ENCODE peak calls at places on chromosome 14, in five cellular contexts. One of them, this sample, is unnamed.

GRCh38 chr14:66046591-66046990 is 439.6 kb upstream of the CCDC196 start:
- DNase-seq in mesenchymal stem cell: no peak
- DNase-seq in neuronal stem cell: no peak
- DNase-seq in H1: no peak
- DNase-seq in trophoblast cell: no peak
- DNase-seq in this sample: no peak

GRCh38 chr14:53180272-53181221 is 27.4 kb upstream of the DDHD1 start:
- DNase-seq in mesenchymal stem cell: peak
- DNase-seq in neuronal stem cell: peak
- DNase-seq in H1: peak
- DNase-seq in trophoblast cell: no peak
- DNase-seq in this sample: peak

GRCh38 chr14:54798465-54799124 is 104.0 kb downstream of the GCH1 start:
- DNase-seq in mesenchymal stem cell: no peak
- DNase-seq in neuronal stem cell: no peak
- DNase-seq in H1: no peak
- DNase-seq in trophoblast cell: no peak
- DNase-seq in this sample: no peak

GRCh38 chr14:50955373-50956043 is 11.2 kb upstream of the PYGL start:
- DNase-seq in mesenchymal stem cell: peak
- DNase-seq in neuronal stem cell: no peak
- DNase-seq in H1: no peak
- DNase-seq in trophoblast cell: peak
- DNase-seq in this sample: peak

GRCh38 chr14:67444395-67444794 is 32.4 kb upstream of the PLEK2 start:
- DNase-seq in mesenchymal stem cell: no peak
- DNase-seq in neuronal stem cell: no peak
- DNase-seq in H1: no peak
- DNase-seq in trophoblast cell: no peak
- DNase-seq in this sample: no peak

GRCh38 chr14:57512221-57512620 is 18.6 kb upstream of the CCDC198 start:
- DNase-seq in mesenchymal stem cell: no peak
- DNase-seq in neuronal stem cell: no peak
- DNase-seq in H1: no peak
- DNase-seq in trophoblast cell: no peak
- DNase-seq in this sample: no peak

GRCh38 chr14:59771577-59771976 is 99.0 kb downstream of the RTN1 start:
- DNase-seq in mesenchymal stem cell: peak
- DNase-seq in neuronal stem cell: no peak
- DNase-seq in H1: no peak
- DNase-seq in trophoblast cell: peak
- DNase-seq in this sample: no peak

GRCh38 chr14:58697266-58697926 is 59.6 kb downstream of the DACT1 start:
- DNase-seq in mesenchymal stem cell: no peak
- DNase-seq in neuronal stem cell: no peak
- DNase-seq in H1: no peak
- DNase-seq in trophoblast cell: no peak
- DNase-seq in this sample: no peak

GRCh38 chr14:23569443-23570151 is 2.0 kb upstream of the AP1G2 start:
- DNase-seq in mesenchymal stem cell: no peak
- DNase-seq in neuronal stem cell: no peak
- DNase-seq in H1: no peak
- DNase-seq in trophoblast cell: no peak
- DNase-seq in this sample: peak

GRCh38 chr14:39015360-39015961 is 87.6 kb downstream of the SEC23A start:
- DNase-seq in mesenchymal stem cell: peak
- DNase-seq in neuronal stem cell: no peak
- DNase-seq in H1: no peak
- DNase-seq in trophoblast cell: no peak
- DNase-seq in this sample: no peak

GRCh38 chr14:95253039-95253620 is 66.6 kb downstream of the CLMN start:
- DNase-seq in mesenchymal stem cell: no peak
- DNase-seq in neuronal stem cell: no peak
- DNase-seq in H1: no peak
- DNase-seq in trophoblast cell: no peak
- DNase-seq in this sample: no peak

GRCh38 chr14:99274346-99275221 is 2.6 kb upstream of the BCL11B start:
- DNase-seq in mesenchymal stem cell: peak
- DNase-seq in neuronal stem cell: peak
- DNase-seq in H1: peak
- DNase-seq in trophoblast cell: no peak
- DNase-seq in this sample: peak

GRCh38 chr14:92959761-92960680 is 37.1 kb downstream of the CHGA start:
- DNase-seq in mesenchymal stem cell: no peak
- DNase-seq in neuronal stem cell: no peak
- DNase-seq in H1: no peak
- DNase-seq in trophoblast cell: no peak
- DNase-seq in this sample: no peak

GRCh38 chr14:64178814-64179213 is 115.4 kb downstream of the ESR2 start:
- DNase-seq in mesenchymal stem cell: no peak
- DNase-seq in neuronal stem cell: no peak
- DNase-seq in H1: no peak
- DNase-seq in trophoblast cell: no peak
- DNase-seq in this sample: no peak

GRCh38 chr14:100644383-100644782 is 57.2 kb upstream of the BEGAIN start:
- DNase-seq in mesenchymal stem cell: no peak
- DNase-seq in neuronal stem cell: no peak
- DNase-seq in H1: no peak
- DNase-seq in trophoblast cell: no peak
- DNase-seq in this sample: no peak

GRCh38 chr14:34227834-34228662 is 234.0 kb downstream of the SPTSSA start:
- DNase-seq in mesenchymal stem cell: peak
- DNase-seq in neuronal stem cell: peak
- DNase-seq in H1: peak
- DNase-seq in trophoblast cell: peak
- DNase-seq in this sample: peak

DNA sequence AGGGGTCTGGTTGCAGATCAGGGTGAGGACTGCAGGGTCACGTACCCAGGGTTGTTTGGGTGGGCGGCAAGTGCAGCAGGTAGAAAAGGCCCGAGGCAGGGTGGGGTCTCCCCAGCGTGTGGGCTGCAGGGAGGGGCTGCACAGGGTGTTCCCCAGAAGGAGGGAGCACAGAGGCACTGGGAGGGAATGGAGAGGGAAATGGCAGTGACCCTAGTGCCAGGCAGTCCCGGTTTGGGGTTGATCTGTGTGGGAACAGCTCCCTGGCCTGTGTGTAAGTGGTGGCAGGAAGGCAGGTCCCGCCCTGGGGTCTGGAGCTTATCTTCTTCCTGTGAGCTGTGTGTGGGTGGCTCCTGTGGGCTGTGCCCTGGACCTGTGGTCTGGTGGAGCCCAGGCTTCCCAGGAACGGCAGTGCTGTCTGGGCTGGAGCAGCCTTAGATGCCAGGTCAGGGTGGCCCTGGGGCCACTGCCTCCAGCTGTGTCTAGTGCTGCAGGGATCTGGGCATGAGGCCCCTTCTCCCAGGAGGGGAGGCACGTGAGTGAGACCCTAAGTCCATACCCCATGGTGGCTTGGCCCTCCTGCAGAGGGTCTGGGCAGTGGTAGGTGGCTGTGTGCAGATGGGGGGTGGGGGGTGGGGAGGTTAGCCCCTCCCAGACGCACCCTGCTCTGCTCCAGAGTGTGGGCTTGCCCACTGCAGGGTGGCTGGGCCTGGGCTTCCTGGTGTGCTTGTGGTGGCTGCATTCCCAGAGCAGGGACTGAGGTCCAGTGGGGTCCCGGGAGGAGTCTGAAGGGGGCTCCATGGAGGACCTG is 363.5 kb downstream of the TMEM121 start:
- DNase-seq in mesenchymal stem cell: no peak
- DNase-seq in neuronal stem cell: no peak
- DNase-seq in H1: no peak
- DNase-seq in trophoblast cell: no peak
- DNase-seq in this sample: no peak
- H2BK12ac ChIP-seq in mesenchymal stem cell: no peak
- H2BK12ac ChIP-seq in neuronal stem cell: no peak
- H2BK12ac ChIP-seq in H1: no peak
- H2BK12ac ChIP-seq in trophoblast cell: no peak
- H2BK12ac ChIP-seq in this sample: no peak

GRCh38 chr14:94163806-94164205 is 10.3 kb upstream of the PPP4R4 start:
- DNase-seq in mesenchymal stem cell: no peak
- DNase-seq in neuronal stem cell: no peak
- DNase-seq in H1: no peak
- DNase-seq in trophoblast cell: no peak
- DNase-seq in this sample: no peak
- H2BK12ac ChIP-seq in mesenchymal stem cell: no peak
- H2BK12ac ChIP-seq in neuronal stem cell: no peak
- H2BK12ac ChIP-seq in H1: no peak
- H2BK12ac ChIP-seq in trophoblast cell: no peak
- H2BK12ac ChIP-seq in this sample: no peak

GRCh38 chr14:104596927-104597351 is 7.6 kb downstream of the TMEM179 start:
- DNase-seq in mesenchymal stem cell: no peak
- DNase-seq in neuronal stem cell: no peak
- DNase-seq in H1: no peak
- DNase-seq in trophoblast cell: no peak
- DNase-seq in this sample: no peak

GRCh38 chr14:104598461-104599273 is 5.9 kb downstream of the TMEM179 start:
- DNase-seq in mesenchymal stem cell: no peak
- DNase-seq in neuronal stem cell: no peak
- DNase-seq in H1: no peak
- DNase-seq in trophoblast cell: no peak
- DNase-seq in this sample: no peak

GRCh38 chr14:104599446-104599845 is 5.1 kb downstream of the TMEM179 start:
- DNase-seq in mesenchymal stem cell: no peak
- DNase-seq in neuronal stem cell: no peak
- DNase-seq in H1: no peak
- DNase-seq in trophoblast cell: no peak
- DNase-seq in this sample: no peak

GRCh38 chr14:104597576-104597975 is 7.0 kb downstream of the TMEM179 start:
- DNase-seq in mesenchymal stem cell: no peak
- DNase-seq in neuronal stem cell: no peak
- DNase-seq in H1: no peak
- DNase-seq in trophoblast cell: no peak
- DNase-seq in this sample: no peak

DNA sequence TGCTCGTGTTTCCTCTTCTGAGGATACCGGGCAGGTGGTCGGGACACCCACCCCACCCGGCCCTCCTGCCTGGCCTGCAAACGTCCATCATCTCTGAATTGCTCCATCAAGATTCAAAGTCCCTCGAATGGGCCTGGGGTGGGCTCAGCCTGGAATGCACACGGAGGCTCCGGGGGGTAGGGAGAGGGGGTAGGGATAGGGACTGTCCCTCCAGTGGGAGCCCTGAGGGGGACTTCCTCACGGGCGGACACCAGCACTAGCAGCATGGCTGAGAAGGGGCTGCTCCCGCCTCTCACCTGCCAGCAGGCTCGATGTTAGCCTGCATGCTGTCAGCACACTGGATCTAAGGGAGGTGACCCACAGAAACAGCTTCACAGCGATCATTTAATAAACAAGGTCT is 6.5 kb downstream of the TMEM179 start:
- DNase-seq in mesenchymal stem cell: no peak
- DNase-seq in neuronal stem cell: no peak
- DNase-seq in H1: no peak
- DNase-seq in trophoblast cell: no peak
- DNase-seq in this sample: no peak
- H2BK12ac ChIP-seq in mesenchymal stem cell: no peak
- H2BK12ac ChIP-seq in neuronal stem cell: no peak
- H2BK12ac ChIP-seq in H1: no peak
- H2BK12ac ChIP-seq in trophoblast cell: no peak
- H2BK12ac ChIP-seq in this sample: no peak

GRCh38 chr14:71411766-71412165 is 504.5 kb downstream of the PCNX1 start:
- DNase-seq in mesenchymal stem cell: no peak
- DNase-seq in neuronal stem cell: no peak
- DNase-seq in H1: no peak
- DNase-seq in trophoblast cell: no peak
- DNase-seq in this sample: no peak

GRCh38 chr14:71411280-71411595 is 504.0 kb downstream of the PCNX1 start:
- DNase-seq in mesenchymal stem cell: no peak
- DNase-seq in neuronal stem cell: no peak
- DNase-seq in H1: no peak
- DNase-seq in trophoblast cell: no peak
- DNase-seq in this sample: no peak

GRCh38 chr14:71416392-71416791 is 509.1 kb downstream of the PCNX1 start:
- DNase-seq in mesenchymal stem cell: no peak
- DNase-seq in neuronal stem cell: no peak
- DNase-seq in H1: no peak
- DNase-seq in trophoblast cell: no peak
- DNase-seq in this sample: no peak

GRCh38 chr14:71415404-71415690 is 508.1 kb downstream of the PCNX1 start:
- DNase-seq in mesenchymal stem cell: peak
- DNase-seq in neuronal stem cell: no peak
- DNase-seq in H1: no peak
- DNase-seq in trophoblast cell: peak
- DNase-seq in this sample: no peak

DNA sequence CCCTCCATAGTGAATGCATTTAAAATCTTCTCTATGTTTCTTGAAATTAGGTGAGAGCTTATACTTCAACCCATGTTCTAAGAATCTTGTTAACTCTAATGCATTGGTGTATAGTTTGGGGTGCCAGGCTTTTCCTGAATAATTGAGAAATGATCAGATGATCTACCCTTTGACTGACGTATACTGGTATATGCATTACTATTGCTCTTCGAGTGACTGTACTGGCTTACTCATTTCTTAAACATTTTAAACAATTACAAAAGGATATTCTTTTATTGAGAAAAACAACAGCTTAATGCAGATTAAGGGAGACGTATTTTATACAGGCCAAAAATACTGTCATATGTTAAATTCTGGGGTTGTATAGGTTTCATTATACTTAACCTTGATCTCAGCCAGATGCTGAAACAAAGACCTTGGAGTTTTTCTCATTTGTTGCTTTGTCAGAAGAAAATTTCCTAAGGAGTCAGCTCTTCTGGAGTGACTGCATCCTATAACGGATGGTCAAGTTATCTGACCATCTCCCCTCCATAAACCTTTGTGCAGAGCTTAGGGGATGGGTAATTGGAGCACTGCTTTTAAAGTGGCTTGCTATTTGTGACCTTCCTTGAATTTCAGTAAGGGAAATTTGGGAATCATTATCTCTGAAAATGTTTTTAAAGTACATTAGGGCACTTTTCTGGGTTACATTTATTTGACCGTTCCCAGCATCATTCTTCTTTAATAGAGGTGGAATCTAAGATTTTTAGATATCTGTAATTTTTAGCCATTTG is 507.6 kb downstream of the PCNX1 start:
- DNase-seq in mesenchymal stem cell: peak
- DNase-seq in neuronal stem cell: no peak
- DNase-seq in H1: no peak
- DNase-seq in trophoblast cell: no peak
- DNase-seq in this sample: no peak
- H2BK12ac ChIP-seq in mesenchymal stem cell: no peak
- H2BK12ac ChIP-seq in neuronal stem cell: no peak
- H2BK12ac ChIP-seq in H1: no peak
- H2BK12ac ChIP-seq in trophoblast cell: no peak
- H2BK12ac ChIP-seq in this sample: no peak

This sample was measured in H9.